ENCODE peak calls at places on chromosomes 5 and 9, in nine cellular contexts. Q is endodermal cell, N is RWPE1, X is pancreas, F is AG09309, J is brain microvascular endothelial cell, W is gastrocnemius medialis, H is sigmoid colon, A is adrenal gland. P is an unnamed sample.

GRCh38 chr5:38431242-38431853 is 125.1 kb downstream of the LIFR start:
- DNase-seq in Q (peak; percentile 56), N (no peak), X (no peak), F (no peak), J (no peak), W (no peak), H (no peak), A (no peak), P (no peak)

GRCh38 chr9:33130501-33130900 is 36.6 kb downstream of the B4GALT1 start:
- DNase-seq in Q (no peak), N (peak; percentile 87), X (no peak), F (no peak), J (peak; percentile 37), W (no peak), H (peak; percentile 52), A (no peak), P (no peak)

GRCh38 chr5:78747703-78748359 is 99.3 kb upstream of the LHFPL2 start:
- DNase-seq in Q (peak; percentile 61), N (no peak), X (no peak), F (peak; percentile 61), J (peak; percentile 63), W (no peak), H (no peak), A (no peak), P (no peak)

GRCh38 chr5:8864053-8864452 is 681.8 kb downstream of the SEMA5A start:
- DNase-seq in Q (peak; percentile 86), N (peak; percentile 11), X (no peak), F (no peak), J (no peak), W (no peak), H (no peak), A (no peak), P (no peak)

GRCh38 chr5:17127743-17128231 is 89.6 kb upstream of the BASP1 start:
- DNase-seq in Q (no peak), N (peak; percentile 96), X (no peak), F (peak; percentile 52), J (peak; percentile 75), W (no peak), H (no peak), A (no peak), P (no peak)

GRCh38 chr9:79988126-79988525 is 416.4 kb downstream of the TLE4 start:
- DNase-seq in Q (no peak), N (no peak), X (no peak), F (no peak), J (no peak), W (no peak), H (no peak), A (no peak), P (no peak)

GRCh38 chr5:124869481-124870033 is 123.1 kb upstream of the ZNF608 start:
- DNase-seq in Q (no peak), N (no peak), X (no peak), F (no peak), J (no peak), W (no peak), H (no peak), A (no peak), P (no peak)

GRCh38 chr9:114364123-114364522 is 23.7 kb downstream of the AKNA start:
- DNase-seq in Q (no peak), N (peak; percentile 53), X (no peak), F (peak; percentile 87), J (peak; percentile 49), W (no peak), H (no peak), A (no peak), P (no peak)

GRCh38 chr5:178113141-178113787 is at the start of gene N4BP3:
- DNase-seq in Q (peak; percentile 95), N (peak; percentile 91), X (peak; percentile 66), F (no peak), J (no peak), W (no peak), H (no peak), A (peak; percentile 42), P (no peak)
- TF ChIP-seq CTCF in Q (peak; percentile 10), N (no peak), X (no peak), F (no peak), J (no peak), W (no peak), H (no peak), A (no peak), P (peak; percentile 42)

GRCh38 chr9:109442716-109443115 is 55.4 kb downstream of the PTPN3 start:
- DNase-seq in Q (no peak), N (peak; percentile 81), X (no peak), F (no peak), J (no peak), W (no peak), H (no peak), A (no peak), P (no peak)

GRCh38 chr9:109440117-109440515 is 58.0 kb downstream of the PTPN3 start:
- DNase-seq in Q (no peak), N (no peak), X (peak; percentile 74), F (no peak), J (no peak), W (no peak), H (no peak), A (peak; percentile 85), P (no peak)

GRCh38 chr9:109439378-109440116 is 58.6 kb downstream of the PTPN3 start:
- DNase-seq in Q (no peak), N (no peak), X (no peak), F (no peak), J (no peak), W (no peak), H (no peak), A (no peak), P (no peak)

GRCh38 chr9:109440797-109441287 is 57.3 kb downstream of the PTPN3 start:
- DNase-seq in Q (peak; percentile 87), N (peak; percentile 94), X (peak; percentile 69), F (peak; percentile 74), J (peak; percentile 87), W (no peak), H (no peak), A (peak; percentile 66), P (no peak)

DNA sequence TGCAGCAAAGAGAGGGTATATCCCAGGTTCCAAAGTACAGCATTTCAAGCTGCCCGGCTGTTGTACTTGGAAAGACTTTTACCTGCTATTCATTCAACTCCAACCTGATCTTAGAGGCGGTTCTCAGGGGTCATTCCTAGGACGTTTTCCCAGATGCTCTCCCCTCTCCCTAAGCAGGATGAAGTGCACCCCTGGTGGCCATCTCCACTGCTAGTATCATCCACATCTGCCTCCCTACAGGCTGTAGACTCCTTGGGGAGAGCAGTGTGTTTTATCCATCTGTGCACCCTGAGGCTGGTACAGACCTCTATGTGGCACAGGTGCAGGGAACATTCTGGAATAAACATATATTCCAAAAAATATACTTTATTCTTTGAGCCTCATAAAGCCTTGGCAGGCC is 56.8 kb downstream of the PTPN3 start:
- DNase-seq in Q (peak; percentile 77), N (no peak), X (peak; percentile 21), F (no peak), J (no peak), W (no peak), H (no peak), A (no peak), P (no peak)
- TF ChIP-seq CTCF in Q (no peak), N (no peak), X (no peak), F (peak; percentile 33), J (peak; percentile 48), W (no peak), H (no peak), A (no peak), P (no peak)

GRCh38 chr9:94159069-94159915 is 75.0 kb downstream of the PTPDC1 start:
- DNase-seq in Q (peak; percentile 28), N (no peak), X (no peak), F (no peak), J (no peak), W (no peak), H (no peak), A (no peak), P (no peak)

GRCh38 chr9:94156549-94157407 is 72.5 kb downstream of the PTPDC1 start:
- DNase-seq in Q (peak; percentile 24), N (peak; percentile 73), X (peak; percentile 56), F (no peak), J (peak; percentile 70), W (peak; percentile 38), H (peak; percentile 93), A (peak; percentile 81), P (no peak)

GRCh38 chr9:94161673-94162072 is 77.4 kb downstream of the PTPDC1 start:
- DNase-seq in Q (no peak), N (no peak), X (no peak), F (no peak), J (no peak), W (no peak), H (no peak), A (no peak), P (no peak)

GRCh38 chr9:94157408-94157801 is 73.1 kb downstream of the PTPDC1 start:
- DNase-seq in Q (no peak), N (no peak), X (no peak), F (no peak), J (no peak), W (no peak), H (no peak), A (no peak), P (no peak)

DNA sequence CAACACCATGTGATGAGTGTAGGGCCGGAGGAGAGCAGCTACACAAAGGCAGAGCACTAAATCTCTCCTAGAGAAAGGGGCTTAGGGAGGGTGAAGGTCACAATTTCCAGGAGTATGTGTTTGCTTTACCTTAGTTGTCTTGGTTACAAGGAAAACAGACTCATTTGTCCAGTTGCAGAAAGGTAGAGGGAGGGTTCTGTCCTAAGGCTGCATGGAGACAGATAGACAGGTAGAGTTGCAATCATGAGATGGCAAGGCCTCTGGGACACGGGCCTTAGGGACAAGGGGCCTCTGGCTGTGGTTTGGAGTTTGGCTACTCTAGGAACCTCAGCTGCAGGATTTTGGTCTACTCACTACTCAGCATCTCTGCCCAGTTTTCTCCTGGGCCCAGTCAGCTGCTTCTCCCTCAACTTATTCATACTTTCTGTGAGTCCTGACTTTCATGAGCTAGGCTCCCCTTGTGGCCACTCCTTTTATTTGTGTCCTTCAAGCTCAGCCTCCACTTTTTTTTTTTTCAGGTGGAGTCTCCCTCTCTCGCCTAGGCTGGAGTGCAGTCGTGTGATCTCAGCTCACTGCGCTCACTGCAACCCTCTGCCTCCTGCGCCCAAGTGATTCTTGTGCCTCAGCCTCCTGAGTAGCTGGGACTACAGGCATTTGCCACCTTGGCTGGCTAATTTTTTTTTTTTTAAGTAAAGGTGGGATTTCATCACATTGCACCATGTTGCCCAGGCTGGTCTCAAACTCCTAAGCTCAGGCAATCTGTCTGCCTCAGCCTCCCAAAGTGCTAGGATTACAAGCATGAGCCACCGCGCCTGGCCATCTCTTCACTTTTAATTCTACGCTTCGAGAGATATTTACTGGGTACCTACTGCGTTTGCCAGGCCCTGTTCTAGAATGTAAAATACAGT is 76.6 kb downstream of the PTPDC1 start:
- DNase-seq in Q (peak; percentile 42), N (no peak), X (no peak), F (no peak), J (peak; percentile 15), W (no peak), H (no peak), A (no peak), P (no peak)
- TF ChIP-seq CTCF in Q (peak; percentile 61), N (no peak), X (no peak), F (no peak), J (peak; percentile 46), W (no peak), H (no peak), A (no peak), P (peak; percentile 38)

GRCh38 chr5:174816858-174817257 is 92.5 kb downstream of the MSX2 start:
- DNase-seq in Q (no peak), N (no peak), X (no peak), F (no peak), J (no peak), W (no peak), H (no peak), A (no peak), P (no peak)

GRCh38 chr5:174818430-174818829 is 94.0 kb downstream of the MSX2 start:
- DNase-seq in Q (no peak), N (no peak), X (no peak), F (no peak), J (no peak), W (no peak), H (no peak), A (no peak), P (no peak)

GRCh38 chr5:174817610-174818009 is 93.2 kb downstream of the MSX2 start:
- DNase-seq in Q (no peak), N (no peak), X (no peak), F (no peak), J (no peak), W (no peak), H (no peak), A (no peak), P (no peak)
- TF ChIP-seq CTCF in Q (no peak), N (no peak), X (no peak), F (no peak), J (no peak), W (no peak), H (no peak), A (no peak), P (no peak)